ENCODE peak calls at places on chromosomes 3 and 15, in six cellular contexts. K is mesothelial cell of epicardium, P is GM12865, Z is tibial artery, G is GM06990, S is mammary epithelial cell. O is an unnamed sample.

GRCh38 chr3:149367021-149367840 is 10.2 kb downstream of the TM4SF1 start:
- DNase-seq in S (peak; percentile 99), P (no peak), K (no peak), G (no peak), Z (no peak), O (peak; percentile 90)

GRCh38 chr15:75177360-75178071 is 24.2 kb upstream of the C15orf39 start:
- DNase-seq in Z (no peak), S (no peak), G (no peak), P (no peak), K (no peak), O (no peak)

GRCh38 chr3:23277688-23278087 is 74.6 kb downstream of the UBE2E2 start:
- DNase-seq in S (no peak), Z (no peak), G (no peak), K (no peak), P (no peak), O (no peak)

GRCh38 chr15:56869573-56869972 is 48.9 kb upstream of the TCF12 start:
- DNase-seq in Z (no peak), K (no peak), G (no peak), P (peak; percentile 45), S (no peak), O (peak; percentile 52)

GRCh38 chr3:197613187-197613586 is 57.4 kb upstream of the BDH1 start:
- DNase-seq in K (no peak), P (no peak), S (no peak), G (no peak), Z (no peak), O (no peak)

GRCh38 chr15:74837482-74837881 is 5.5 kb downstream of the ULK3 start:
- DNase-seq in G (no peak), Z (no peak), P (no peak), S (no peak), K (no peak), O (no peak)

GRCh38 chr3:17544632-17545031 is 197.8 kb downstream of the TBC1D5 start:
- DNase-seq in P (no peak), Z (no peak), S (no peak), K (no peak), G (no peak), O (no peak)

GRCh38 chr15:52340093-52340492 is 44.5 kb upstream of the MYO5C start:
- DNase-seq in Z (no peak), P (no peak), K (no peak), S (no peak), G (no peak), O (no peak)

GRCh38 chr3:18556001-18556408 is 130.9 kb upstream of the SATB1 start:
- DNase-seq in G (no peak), P (no peak), K (no peak), S (peak; percentile 4), Z (no peak), O (peak; percentile 6)

GRCh38 chr3:66038726-66039589 is at the start of gene MAGI1:
- DNase-seq in G (peak; percentile 87), K (peak; percentile 77), Z (peak; percentile 95), P (peak; percentile 79), S (peak; percentile 93), O (peak; percentile 91)

GRCh38 chr15:68537506-68537905 is 41.3 kb upstream of the CORO2B start:
- DNase-seq in G (no peak), K (no peak), Z (no peak), S (no peak), P (no peak), O (no peak)

GRCh38 chr3:113867506-113867905 is 28.9 kb downstream of the GRAMD1C start:
- DNase-seq in K (no peak), P (no peak), S (peak; percentile 92), Z (no peak), G (no peak), O (peak; percentile 38)

GRCh38 chr3:138923531-138923994 is 23.4 kb downstream of the FOXL2 start:
- DNase-seq in K (peak; percentile 68), G (no peak), S (peak; percentile 78), P (peak; percentile 88), Z (peak; percentile 85), O (peak; percentile 93)

GRCh38 chr15:60301024-60301423 is 96.8 kb downstream of the ANXA2 start:
- DNase-seq in P (peak; percentile 3), Z (no peak), S (no peak), G (no peak), K (no peak), O (no peak)

GRCh38 chr15:45790325-45790943 is 155.6 kb downstream of the SQOR start:
- DNase-seq in S (peak; percentile 6), P (peak; percentile 19), K (no peak), Z (no peak), G (no peak), O (peak; percentile 40)

GRCh38 chr3:15634671-15635661 is 33.4 kb downstream of the BTD start:
- DNase-seq in P (no peak), G (no peak), K (no peak), Z (no peak), S (no peak), O (no peak)

GRCh38 chr3:58106640-58107039 is 98.4 kb downstream of the FLNB start:
- DNase-seq in P (no peak), G (no peak), S (no peak), Z (no peak), K (no peak), O (no peak)

GRCh38 chr3:15726043-15726442 is 71.7 kb downstream of the ANKRD28 start:
- DNase-seq in Z (no peak), S (peak; percentile 46), K (no peak), G (no peak), P (peak; percentile 77), O (peak; percentile 37)

GRCh38 chr3:100650651-100651611 is 41.5 kb downstream of the ADGRG7 start:
- DNase-seq in S (peak; percentile 72), Z (no peak), G (peak; percentile 60), P (peak; percentile 61), K (no peak), O (peak; percentile 68)

GRCh38 chr15:92882697-92883642 is 17.2 kb upstream of the CHD2 start:
- DNase-seq in K (no peak), S (no peak), G (peak; percentile 52), P (peak; percentile 47), Z (peak; percentile 68), O (no peak)

GRCh38 chr3:72346526-72346926 is 501.7 kb downstream of the SHQ1 start:
- DNase-seq in P (peak; percentile 38), K (no peak), S (peak; percentile 96), G (no peak), Z (peak; percentile 57), O (peak; percentile 95)

GRCh38 chr3:183513046-183513706 is 42.3 kb downstream of the KLHL6 start:
- DNase-seq in S (no peak), P (peak; percentile 34), Z (no peak), G (no peak), K (no peak), O (no peak)

GRCh38 chr3:107969994-107970896 is 120.6 kb downstream of the CD47 start:
- DNase-seq in K (no peak), S (peak; percentile 67), P (no peak), Z (no peak), G (no peak), O (peak; percentile 57)

GRCh38 chr15:51336011-51336410 is 2.4 kb downstream of the CYP19A1 start:
- DNase-seq in Z (peak; percentile 58), S (no peak), G (no peak), P (no peak), K (no peak), O (no peak)

DNA sequence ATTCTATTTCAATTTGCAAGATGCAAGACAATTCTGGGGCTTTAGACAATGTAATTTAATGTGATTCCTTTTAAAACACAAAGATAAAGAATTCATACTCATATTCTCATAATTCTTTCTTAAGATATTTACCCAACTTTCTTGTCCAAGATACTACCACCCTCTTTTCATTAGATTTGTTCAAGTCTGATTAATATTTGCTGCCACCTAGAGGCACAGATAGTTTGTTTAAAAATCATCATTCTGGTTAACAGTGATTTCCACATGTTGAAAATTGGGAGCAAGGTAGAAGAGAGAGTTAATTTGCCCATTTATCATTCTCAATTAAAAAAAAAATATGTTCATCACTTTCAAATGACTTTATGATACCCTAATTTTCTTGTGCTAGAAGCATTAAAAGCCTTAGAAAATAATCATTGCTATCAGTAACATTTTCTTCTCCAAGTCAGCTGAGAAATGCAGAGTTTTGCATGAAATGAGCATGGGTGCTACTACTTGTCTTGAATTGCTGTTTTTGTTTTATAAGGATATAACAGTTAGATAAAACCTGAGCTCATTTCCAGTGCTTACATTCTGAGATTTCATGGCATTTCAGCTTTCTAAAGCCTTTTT is 11.6 kb downstream of the TAMM41 start:
- DNase-seq in P (no peak), S (no peak), Z (no peak), K (no peak), G (no peak), O (peak; percentile 44)
- TF ChIP-seq CTCF in P (peak; percentile 21), S (peak; percentile 41), Z (peak; percentile 24), K (peak; percentile 53), G (peak; percentile 41), O (peak; percentile 43)

DNA sequence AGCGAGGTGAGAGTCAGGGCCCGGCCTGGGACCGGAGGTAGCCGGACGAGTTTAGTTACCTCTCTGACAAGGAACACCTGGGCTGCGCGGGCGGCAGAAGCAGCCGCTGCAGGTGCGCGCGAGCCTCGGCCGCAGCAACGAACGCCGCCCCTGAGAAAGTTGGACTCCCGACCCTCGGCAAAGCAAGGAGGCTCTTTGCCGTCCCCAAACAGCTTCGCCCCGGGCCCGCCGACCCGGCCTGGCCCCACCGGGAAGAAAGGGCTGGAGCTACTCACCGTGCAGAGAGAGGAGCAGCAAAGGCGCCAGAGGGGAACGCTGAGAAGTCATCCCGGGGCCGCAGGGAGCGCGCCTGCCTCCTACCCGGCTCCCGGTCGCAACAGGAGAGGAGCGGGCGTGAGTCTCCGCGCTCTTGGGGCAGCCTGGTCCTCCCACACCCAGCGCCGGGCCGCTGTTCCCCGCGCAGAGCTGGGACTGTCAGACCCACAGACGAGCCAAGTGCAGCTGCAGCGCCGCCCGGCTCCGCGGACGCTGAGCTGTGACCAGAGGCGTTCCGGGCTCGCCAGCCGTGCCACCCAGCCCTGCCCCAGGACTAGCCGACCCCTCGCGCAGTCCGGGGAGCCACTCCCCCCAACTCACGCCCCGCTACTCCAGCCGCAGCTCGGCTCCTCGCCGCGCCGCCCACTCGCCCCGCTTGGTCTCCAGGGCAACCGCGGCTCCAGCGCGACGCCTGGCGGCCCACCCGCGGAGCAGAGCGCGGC is at the start of gene IGSF11:
- DNase-seq in Z (peak; percentile 65), K (peak; percentile 64), G (peak; percentile 68), P (peak; percentile 57), S (peak; percentile 40), O (peak; percentile 32)
- TF ChIP-seq CTCF in Z (peak; percentile 27), K (no peak), G (peak; percentile 8), P (peak; percentile 68), S (no peak), O (peak; percentile 45)

GRCh38 chr3:151412989-151413388 is 28.4 kb upstream of the P2RY12 start:
- DNase-seq in G (no peak), K (no peak), S (no peak), Z (no peak), P (no peak), O (no peak)
- TF ChIP-seq CTCF in G (no peak), K (no peak), S (peak; percentile 16), Z (no peak), P (no peak), O (no peak)

GRCh38 chr15:39628131-39628482 is 47.2 kb downstream of the THBS1 start:
- DNase-seq in P (no peak), Z (no peak), S (no peak), K (no peak), G (no peak), O (no peak)

GRCh38 chr15:39628821-39629220 is 47.9 kb downstream of the THBS1 start:
- DNase-seq in S (no peak), Z (no peak), G (no peak), P (no peak), K (no peak), O (no peak)

GRCh38 chr15:39629376-39629775 is 48.5 kb downstream of the THBS1 start:
- DNase-seq in S (peak; percentile 79), K (no peak), G (no peak), Z (no peak), P (peak; percentile 61), O (peak; percentile 65)

GRCh38 chr15:39629906-39630305 is 49.0 kb downstream of the THBS1 start:
- DNase-seq in K (no peak), S (peak; percentile 77), G (no peak), P (no peak), Z (no peak), O (peak; percentile 40)

GRCh38 chr15:39631357-39631756 is 50.5 kb downstream of the THBS1 start:
- DNase-seq in K (no peak), Z (no peak), S (peak; percentile 79), G (no peak), P (no peak), O (peak; percentile 67)
- TF ChIP-seq CTCF in K (no peak), Z (no peak), S (no peak), G (no peak), P (no peak), O (no peak)